ENCODE peak calls at places on chromosomes 2 and 18, in nine cellular contexts. One of them, this sample, is unnamed.

GRCh38 chr18:78884502-78884901 is 95.1 kb upstream of the SALL3 start:
- DNase-seq in fibroblast of the aortic adventitia: no peak
- DNase-seq in heart right ventricle: no peak
- DNase-seq in astrocyte of the spinal cord: no peak
- DNase-seq in left ventricle myocardium inferior: no peak
- DNase-seq in fibroblast of lung: no peak
- DNase-seq in gastrocnemius medialis: no peak
- DNase-seq in HCT116: no peak
- DNase-seq in brain microvascular endothelial cell: no peak
- DNase-seq in this sample: no peak

GRCh38 chr2:168961450-168962229 is 60.5 kb downstream of the G6PC2 start:
- DNase-seq in fibroblast of the aortic adventitia: peak
- DNase-seq in heart right ventricle: peak
- DNase-seq in astrocyte of the spinal cord: peak
- DNase-seq in left ventricle myocardium inferior: no peak
- DNase-seq in fibroblast of lung: peak
- DNase-seq in gastrocnemius medialis: no peak
- DNase-seq in HCT116: peak
- DNase-seq in brain microvascular endothelial cell: peak
- DNase-seq in this sample: peak

GRCh38 chr2:220224711-220225519 is 597.5 kb downstream of the SLC4A3 start:
- DNase-seq in fibroblast of the aortic adventitia: peak
- DNase-seq in heart right ventricle: no peak
- DNase-seq in astrocyte of the spinal cord: peak
- DNase-seq in left ventricle myocardium inferior: no peak
- DNase-seq in fibroblast of lung: peak
- DNase-seq in gastrocnemius medialis: no peak
- DNase-seq in HCT116: no peak
- DNase-seq in brain microvascular endothelial cell: no peak
- DNase-seq in this sample: peak

GRCh38 chr2:226187601-226188000 is 612.0 kb downstream of the IRS1 start:
- DNase-seq in fibroblast of the aortic adventitia: peak
- DNase-seq in heart right ventricle: no peak
- DNase-seq in astrocyte of the spinal cord: peak
- DNase-seq in left ventricle myocardium inferior: no peak
- DNase-seq in fibroblast of lung: peak
- DNase-seq in gastrocnemius medialis: no peak
- DNase-seq in HCT116: no peak
- DNase-seq in brain microvascular endothelial cell: peak
- DNase-seq in this sample: peak

GRCh38 chr2:127635380-127636237 is 10.3 kb upstream of the GPR17 start:
- DNase-seq in fibroblast of the aortic adventitia: no peak
- DNase-seq in heart right ventricle: no peak
- DNase-seq in astrocyte of the spinal cord: no peak
- DNase-seq in left ventricle myocardium inferior: no peak
- DNase-seq in fibroblast of lung: no peak
- DNase-seq in gastrocnemius medialis: no peak
- DNase-seq in HCT116: no peak
- DNase-seq in brain microvascular endothelial cell: no peak
- DNase-seq in this sample: no peak

GRCh38 chr2:119049968-119050657 is 108.1 kb downstream of the MARCO start:
- DNase-seq in fibroblast of the aortic adventitia: no peak
- DNase-seq in heart right ventricle: no peak
- DNase-seq in astrocyte of the spinal cord: no peak
- DNase-seq in left ventricle myocardium inferior: no peak
- DNase-seq in fibroblast of lung: no peak
- DNase-seq in gastrocnemius medialis: no peak
- DNase-seq in HCT116: no peak
- DNase-seq in brain microvascular endothelial cell: no peak
- DNase-seq in this sample: no peak

GRCh38 chr18:63318882-63319382 is 637 bp downstream of the BCL2 start:
- DNase-seq in fibroblast of the aortic adventitia: peak
- DNase-seq in heart right ventricle: no peak
- DNase-seq in astrocyte of the spinal cord: peak
- DNase-seq in left ventricle myocardium inferior: no peak
- DNase-seq in fibroblast of lung: no peak
- DNase-seq in gastrocnemius medialis: no peak
- DNase-seq in HCT116: no peak
- DNase-seq in brain microvascular endothelial cell: no peak
- DNase-seq in this sample: no peak

GRCh38 chr2:172813314-172813888 is 77.8 kb downstream of the RAPGEF4 start:
- DNase-seq in fibroblast of the aortic adventitia: peak
- DNase-seq in heart right ventricle: peak
- DNase-seq in astrocyte of the spinal cord: peak
- DNase-seq in left ventricle myocardium inferior: no peak
- DNase-seq in fibroblast of lung: peak
- DNase-seq in gastrocnemius medialis: no peak
- DNase-seq in HCT116: no peak
- DNase-seq in brain microvascular endothelial cell: no peak
- DNase-seq in this sample: no peak

GRCh38 chr2:122748552-122749011 is 993.1 kb downstream of the TSN start:
- DNase-seq in fibroblast of the aortic adventitia: no peak
- DNase-seq in heart right ventricle: no peak
- DNase-seq in astrocyte of the spinal cord: peak
- DNase-seq in left ventricle myocardium inferior: no peak
- DNase-seq in fibroblast of lung: peak
- DNase-seq in gastrocnemius medialis: no peak
- DNase-seq in HCT116: no peak
- DNase-seq in brain microvascular endothelial cell: peak
- DNase-seq in this sample: no peak

GRCh38 chr2:65475000-65475399 is 42.6 kb upstream of the SPRED2 start:
- DNase-seq in fibroblast of the aortic adventitia: no peak
- DNase-seq in heart right ventricle: no peak
- DNase-seq in astrocyte of the spinal cord: no peak
- DNase-seq in left ventricle myocardium inferior: no peak
- DNase-seq in fibroblast of lung: no peak
- DNase-seq in gastrocnemius medialis: no peak
- DNase-seq in HCT116: no peak
- DNase-seq in brain microvascular endothelial cell: no peak
- DNase-seq in this sample: no peak

GRCh38 chr2:139992711-139993345 is 1212.6 kb upstream of the NXPH2 start:
- DNase-seq in fibroblast of the aortic adventitia: no peak
- DNase-seq in heart right ventricle: no peak
- DNase-seq in astrocyte of the spinal cord: no peak
- DNase-seq in left ventricle myocardium inferior: no peak
- DNase-seq in fibroblast of lung: no peak
- DNase-seq in gastrocnemius medialis: no peak
- DNase-seq in HCT116: no peak
- DNase-seq in brain microvascular endothelial cell: no peak
- DNase-seq in this sample: no peak

GRCh38 chr2:199468561-199469513 is 11.1 kb upstream of the SATB2 start:
- DNase-seq in fibroblast of the aortic adventitia: no peak
- DNase-seq in heart right ventricle: no peak
- DNase-seq in astrocyte of the spinal cord: no peak
- DNase-seq in left ventricle myocardium inferior: no peak
- DNase-seq in fibroblast of lung: no peak
- DNase-seq in gastrocnemius medialis: no peak
- DNase-seq in HCT116: no peak
- DNase-seq in brain microvascular endothelial cell: no peak
- DNase-seq in this sample: no peak

GRCh38 chr2:98637401-98638144 is 29.2 kb downstream of the UNC50 start:
- DNase-seq in fibroblast of the aortic adventitia: no peak
- DNase-seq in heart right ventricle: no peak
- DNase-seq in astrocyte of the spinal cord: no peak
- DNase-seq in left ventricle myocardium inferior: no peak
- DNase-seq in fibroblast of lung: no peak
- DNase-seq in gastrocnemius medialis: no peak
- DNase-seq in HCT116: no peak
- DNase-seq in brain microvascular endothelial cell: no peak
- DNase-seq in this sample: no peak

GRCh38 chr2:23410596-23410995 is 25.6 kb downstream of the KLHL29 start:
- DNase-seq in fibroblast of the aortic adventitia: no peak
- DNase-seq in heart right ventricle: no peak
- DNase-seq in astrocyte of the spinal cord: no peak
- DNase-seq in left ventricle myocardium inferior: no peak
- DNase-seq in fibroblast of lung: no peak
- DNase-seq in gastrocnemius medialis: no peak
- DNase-seq in HCT116: no peak
- DNase-seq in brain microvascular endothelial cell: no peak
- DNase-seq in this sample: no peak

GRCh38 chr2:238596571-238597551 is 170.1 kb downstream of the ASB1 start:
- DNase-seq in fibroblast of the aortic adventitia: peak
- DNase-seq in heart right ventricle: peak
- DNase-seq in astrocyte of the spinal cord: peak
- DNase-seq in left ventricle myocardium inferior: peak
- DNase-seq in fibroblast of lung: peak
- DNase-seq in gastrocnemius medialis: peak
- DNase-seq in HCT116: peak
- DNase-seq in brain microvascular endothelial cell: peak
- DNase-seq in this sample: peak

GRCh38 chr2:86809481-86810121 is 18.9 kb upstream of the CD8A start:
- DNase-seq in fibroblast of the aortic adventitia: no peak
- DNase-seq in heart right ventricle: no peak
- DNase-seq in astrocyte of the spinal cord: no peak
- DNase-seq in left ventricle myocardium inferior: no peak
- DNase-seq in fibroblast of lung: no peak
- DNase-seq in gastrocnemius medialis: no peak
- DNase-seq in HCT116: no peak
- DNase-seq in brain microvascular endothelial cell: no peak
- DNase-seq in this sample: no peak
- H3K4me3 ChIP-seq in fibroblast of the aortic adventitia: no peak
- H3K4me3 ChIP-seq in heart right ventricle: no peak
- H3K4me3 ChIP-seq in astrocyte of the spinal cord: no peak
- H3K4me3 ChIP-seq in left ventricle myocardium inferior: peak
- H3K4me3 ChIP-seq in fibroblast of lung: no peak
- H3K4me3 ChIP-seq in gastrocnemius medialis: no peak
- H3K4me3 ChIP-seq in HCT116: no peak
- H3K4me3 ChIP-seq in brain microvascular endothelial cell: no peak
- H3K4me3 ChIP-seq in this sample: no peak

GRCh38 chr2:109018452-109018851 is 29.4 kb upstream of the EDAR start:
- DNase-seq in fibroblast of the aortic adventitia: no peak
- DNase-seq in heart right ventricle: no peak
- DNase-seq in astrocyte of the spinal cord: no peak
- DNase-seq in left ventricle myocardium inferior: no peak
- DNase-seq in fibroblast of lung: no peak
- DNase-seq in gastrocnemius medialis: no peak
- DNase-seq in HCT116: no peak
- DNase-seq in brain microvascular endothelial cell: no peak
- DNase-seq in this sample: no peak

GRCh38 chr2:109016376-109016775 is 27.4 kb upstream of the EDAR start:
- DNase-seq in fibroblast of the aortic adventitia: no peak
- DNase-seq in heart right ventricle: no peak
- DNase-seq in astrocyte of the spinal cord: no peak
- DNase-seq in left ventricle myocardium inferior: no peak
- DNase-seq in fibroblast of lung: no peak
- DNase-seq in gastrocnemius medialis: no peak
- DNase-seq in HCT116: no peak
- DNase-seq in brain microvascular endothelial cell: no peak
- DNase-seq in this sample: no peak

GRCh38 chr2:109021895-109022300 is 32.9 kb upstream of the EDAR start:
- DNase-seq in fibroblast of the aortic adventitia: no peak
- DNase-seq in heart right ventricle: no peak
- DNase-seq in astrocyte of the spinal cord: no peak
- DNase-seq in left ventricle myocardium inferior: no peak
- DNase-seq in fibroblast of lung: no peak
- DNase-seq in gastrocnemius medialis: no peak
- DNase-seq in HCT116: no peak
- DNase-seq in brain microvascular endothelial cell: no peak
- DNase-seq in this sample: no peak

GRCh38 chr2:109017017-109017416 is 28.0 kb upstream of the EDAR start:
- DNase-seq in fibroblast of the aortic adventitia: no peak
- DNase-seq in heart right ventricle: no peak
- DNase-seq in astrocyte of the spinal cord: no peak
- DNase-seq in left ventricle myocardium inferior: no peak
- DNase-seq in fibroblast of lung: no peak
- DNase-seq in gastrocnemius medialis: no peak
- DNase-seq in HCT116: no peak
- DNase-seq in brain microvascular endothelial cell: no peak
- DNase-seq in this sample: no peak

DNA sequence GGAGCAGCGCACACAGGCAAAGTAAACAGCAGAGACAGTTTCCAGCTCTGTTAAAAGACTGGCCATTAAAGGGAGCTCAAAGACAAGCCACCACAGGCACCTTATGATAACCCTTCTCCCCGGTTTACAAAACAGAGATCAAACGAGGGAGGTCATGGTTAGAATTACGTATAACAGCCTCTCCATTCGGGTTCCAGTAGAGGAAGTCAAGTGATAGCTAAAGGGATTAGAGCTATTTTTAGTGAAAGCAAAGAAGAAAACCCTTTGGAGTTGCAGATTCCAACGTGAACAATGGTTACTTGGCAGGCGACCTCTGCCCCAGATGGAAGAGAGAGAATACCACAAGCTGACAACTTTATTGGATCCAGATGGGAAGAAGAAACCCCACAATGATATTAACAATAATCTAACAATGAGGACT is 31.2 kb upstream of the EDAR start:
- DNase-seq in fibroblast of the aortic adventitia: peak
- DNase-seq in heart right ventricle: no peak
- DNase-seq in astrocyte of the spinal cord: peak
- DNase-seq in left ventricle myocardium inferior: no peak
- DNase-seq in fibroblast of lung: peak
- DNase-seq in gastrocnemius medialis: no peak
- DNase-seq in HCT116: no peak
- DNase-seq in brain microvascular endothelial cell: no peak
- DNase-seq in this sample: peak
- TF ChIP-seq CTCF in fibroblast of the aortic adventitia: no peak
- TF ChIP-seq CTCF in heart right ventricle: no peak
- TF ChIP-seq CTCF in astrocyte of the spinal cord: no peak
- TF ChIP-seq CTCF in left ventricle myocardium inferior: no peak
- TF ChIP-seq CTCF in fibroblast of lung: no peak
- TF ChIP-seq CTCF in gastrocnemius medialis: no peak
- TF ChIP-seq CTCF in HCT116: no peak
- TF ChIP-seq CTCF in brain microvascular endothelial cell: no peak
- TF ChIP-seq CTCF in this sample: no peak

GRCh38 chr2:1825046-1825445 is 80.7 kb upstream of the PXDN start:
- DNase-seq in fibroblast of the aortic adventitia: no peak
- DNase-seq in heart right ventricle: no peak
- DNase-seq in astrocyte of the spinal cord: no peak
- DNase-seq in left ventricle myocardium inferior: no peak
- DNase-seq in fibroblast of lung: no peak
- DNase-seq in gastrocnemius medialis: no peak
- DNase-seq in HCT116: no peak
- DNase-seq in brain microvascular endothelial cell: no peak
- DNase-seq in this sample: no peak
- H3K4me3 ChIP-seq in fibroblast of the aortic adventitia: no peak
- H3K4me3 ChIP-seq in heart right ventricle: no peak
- H3K4me3 ChIP-seq in astrocyte of the spinal cord: no peak
- H3K4me3 ChIP-seq in left ventricle myocardium inferior: no peak
- H3K4me3 ChIP-seq in fibroblast of lung: no peak
- H3K4me3 ChIP-seq in gastrocnemius medialis: no peak
- H3K4me3 ChIP-seq in HCT116: no peak
- H3K4me3 ChIP-seq in brain microvascular endothelial cell: no peak
- H3K4me3 ChIP-seq in this sample: no peak

DNA sequence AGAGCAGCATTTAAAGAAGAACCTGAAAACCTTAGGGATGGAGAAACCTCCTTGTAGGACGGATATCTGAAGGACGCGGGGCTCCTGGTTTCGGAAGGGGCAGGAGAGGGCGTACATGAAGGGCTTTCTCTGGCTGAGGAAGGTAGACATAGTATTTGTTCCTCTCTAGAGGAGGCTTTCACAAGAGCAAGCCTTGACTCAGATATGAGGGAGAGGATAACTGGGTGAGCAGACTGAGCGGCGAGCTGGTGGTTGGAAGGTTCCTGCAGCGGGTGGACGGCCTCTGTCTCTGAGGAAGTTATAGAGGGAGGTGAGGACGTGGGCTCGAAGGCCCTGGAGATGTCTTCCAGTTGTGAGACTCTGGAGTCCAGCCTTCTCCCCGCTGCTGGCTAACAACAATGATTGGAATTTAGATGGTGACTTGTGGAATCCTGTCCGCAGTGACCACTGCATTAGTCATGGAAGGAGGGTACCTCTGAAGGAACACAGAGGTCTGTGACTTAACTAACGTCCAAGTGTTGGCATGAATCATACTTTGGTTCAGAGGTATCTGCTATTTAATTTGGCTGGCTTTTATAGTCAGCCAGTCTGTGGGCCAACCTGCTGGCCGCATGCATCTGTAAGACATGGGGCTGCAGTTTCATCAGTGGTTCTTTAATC is 80.9 kb downstream of the ASAP2 start:
- DNase-seq in fibroblast of the aortic adventitia: peak
- DNase-seq in heart right ventricle: no peak
- DNase-seq in astrocyte of the spinal cord: peak
- DNase-seq in left ventricle myocardium inferior: no peak
- DNase-seq in fibroblast of lung: peak
- DNase-seq in gastrocnemius medialis: no peak
- DNase-seq in HCT116: peak
- DNase-seq in brain microvascular endothelial cell: peak
- DNase-seq in this sample: peak
- TF ChIP-seq CTCF in fibroblast of the aortic adventitia: no peak
- TF ChIP-seq CTCF in heart right ventricle: no peak
- TF ChIP-seq CTCF in astrocyte of the spinal cord: no peak
- TF ChIP-seq CTCF in left ventricle myocardium inferior: no peak
- TF ChIP-seq CTCF in fibroblast of lung: no peak
- TF ChIP-seq CTCF in gastrocnemius medialis: no peak
- TF ChIP-seq CTCF in HCT116: no peak
- TF ChIP-seq CTCF in brain microvascular endothelial cell: no peak
- TF ChIP-seq CTCF in this sample: no peak